ENCODE peak calls at places on chromosomes 16 and 17, in nine cellular contexts. A is AG09309; Q is H7; E is CD4-positive, alpha-beta T cell; W is NCI-H460; D is activated CD4-positive, alpha-beta T cell treated with anti-CD3 and anti-CD28 coated beads, Interleukin-2, amount 50 U/mL, for 48 hours; H is activated T-cell treated with anti-CD3 and anti-CD28 coated beads, Interleukin-2, amount 50 U/mL, for 72 hours; P is stimulated activated CD8-positive, alpha-beta memory T cell treated with anti-CD3 and anti-CD28 coated beads, Interleukin-15, amount 100 ng/mL, for 48 hours; R is HS-27A. L is an unnamed sample.

GRCh38 chr17:39925282-39926134 is 1.9 kb downstream of the ORMDL3 start:
- DNase-seq in A (no peak), E (no peak), D (no peak), Q (no peak), H (no peak), P (no peak), R (no peak), W (no peak), L (no peak)

GRCh38 chr17:41486809-41487530 is 2.7 kb downstream of the KRT36 start:
- DNase-seq in D (peak), P (peak), E (no peak), R (no peak), A (no peak), H (peak), W (peak), Q (peak), L (peak)

GRCh38 chr16:50021509-50021908 is 3.5 kb upstream of the CNEP1R1 start:
- DNase-seq in H (peak), P (no peak), W (no peak), D (no peak), A (no peak), Q (peak), R (no peak), E (no peak), L (peak)

GRCh38 chr17:67379251-67379630 is 2.2 kb downstream of the PITPNC1 start:
- DNase-seq in W (no peak), R (no peak), Q (no peak), D (no peak), A (no peak), P (no peak), E (no peak), H (no peak), L (no peak)

GRCh38 chr16:69182730-69183416 is 4.1 kb upstream of the SNTB2 start:
- DNase-seq in W (no peak), D (no peak), R (no peak), H (no peak), A (no peak), E (no peak), P (no peak), Q (no peak), L (no peak)

GRCh38 chr17:76446449-76447231 is 6.3 kb downstream of the UBE2O start:
- DNase-seq in E (no peak), W (peak), A (peak), P (no peak), H (no peak), Q (no peak), R (peak), D (no peak), L (no peak)

GRCh38 chr16:56909484-56910113 is 22.3 kb upstream of the HERPUD1 start:
- DNase-seq in D (no peak), H (no peak), W (no peak), R (no peak), E (no peak), A (no peak), Q (no peak), P (no peak), L (no peak)

GRCh38 chr17:18920911-18921441 is 31.0 kb upstream of the SLC5A10 start:
- DNase-seq in W (no peak), H (no peak), E (no peak), R (no peak), A (no peak), Q (no peak), D (no peak), P (no peak), L (no peak)

GRCh38 chr16:1167276-1168107 is 14.6 kb downstream of the CACNA1H start:
- DNase-seq in W (no peak), D (no peak), E (no peak), A (no peak), R (no peak), H (no peak), P (no peak), Q (peak), L (no peak)

GRCh38 chr17:48623583-48623982 is 2.6 kb downstream of the HOXB9 start:
- DNase-seq in P (no peak), W (no peak), H (no peak), Q (no peak), D (no peak), R (no peak), A (no peak), E (no peak), L (no peak)